ENCODE peak calls at places on chromosome 7, in six cellular contexts. B, S, K, R, G and U are unnamed samples.

GRCh38 chr7:30027915-30028748 is at the start of gene PLEKHA8:
- DNase-seq in S (peak; percentile 89), K (peak; percentile 70), R (peak; percentile 90), B (peak; percentile 82), G (peak; percentile 90), U (peak; percentile 88)

GRCh38 chr7:90856317-90857072 is 260.4 kb downstream of the CDK14 start:
- DNase-seq in S (no peak), K (no peak), G (no peak), B (peak; percentile 33), R (no peak), U (no peak)

GRCh38 chr7:77368974-77369373 is 47.2 kb downstream of the GSAP start:
- DNase-seq in B (peak; percentile 41), K (no peak), G (no peak), S (no peak), R (no peak), U (no peak)

GRCh38 chr7:72161534-72161933 is 250.6 kb downstream of the CALN1 start:
- DNase-seq in B (no peak), R (no peak), S (no peak), G (peak; percentile 18), K (no peak), U (no peak)

GRCh38 chr7:90225181-90225580 is 13.6 kb downstream of the STEAP2 start:
- DNase-seq in K (no peak), G (no peak), S (no peak), B (no peak), R (no peak), U (no peak)

GRCh38 chr7:151351967-151352366 is 10.4 kb downstream of the NUB1 start:
- DNase-seq in G (no peak), S (no peak), K (no peak), B (no peak), R (no peak), U (no peak)

GRCh38 chr7:128454808-128455555 is 696 bp upstream of the HILPDA start:
- DNase-seq in R (no peak), B (peak; percentile 66), G (no peak), S (peak; percentile 31), K (no peak), U (no peak)

GRCh38 chr7:191105-192034 is 1.0 kb upstream of the FAM20C start:
- DNase-seq in S (no peak), R (no peak), K (no peak), B (peak; percentile 90), G (peak; percentile 77), U (no peak)

GRCh38 chr7:21543528-21544302 is 876 bp downstream of the DNAH11 start:
- DNase-seq in S (no peak), G (no peak), B (peak; percentile 31), R (no peak), K (no peak), U (no peak)

GRCh38 chr7:111735661-111736323 is 173.5 kb upstream of the IMMP2L start:
- DNase-seq in S (no peak), B (peak; percentile 84), K (peak; percentile 27), R (no peak), G (peak; percentile 56), U (no peak)

GRCh38 chr7:107405559-107405958 is 64.3 kb upstream of the GPR22 start:
- DNase-seq in R (no peak), B (no peak), S (no peak), G (no peak), K (no peak), U (no peak)

GRCh38 chr7:12731214-12731656 is 43.8 kb downstream of the ARL4A start:
- DNase-seq in R (no peak), G (no peak), B (peak; percentile 62), S (no peak), K (no peak), U (no peak)

DNA sequence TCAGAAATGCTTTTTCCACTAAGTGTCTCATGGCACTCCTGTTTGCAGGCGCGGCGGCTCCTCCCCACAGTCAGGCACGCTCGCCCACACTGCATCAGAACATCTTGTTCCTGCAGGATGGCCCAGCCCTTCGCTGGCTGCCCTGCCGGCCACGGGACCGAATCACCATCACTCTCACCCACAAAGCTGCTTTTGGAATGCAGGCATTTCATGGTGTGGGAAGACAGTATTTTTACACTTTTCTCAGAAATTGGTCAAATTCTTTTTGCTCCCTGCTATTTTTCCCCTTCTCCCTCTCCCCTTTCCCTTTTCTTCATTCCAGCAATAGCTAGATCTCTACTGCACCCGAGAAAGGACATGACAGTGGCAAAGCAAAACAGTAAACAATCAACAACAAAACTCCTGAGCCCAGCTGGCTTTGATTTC is 176.0 kb upstream of the TNS3 start:
- DNase-seq in S (no peak), G (no peak), R (peak; percentile 49), B (peak; percentile 94), K (peak; percentile 88), U (no peak)
- H3K27ac ChIP-seq in S (no peak overlapping the region), G (no peak overlapping the region), R (no peak overlapping the region), B (peak overlapping the region; percentile 82), K (peak overlapping the region; percentile 83), U (no peak overlapping the region)

DNA sequence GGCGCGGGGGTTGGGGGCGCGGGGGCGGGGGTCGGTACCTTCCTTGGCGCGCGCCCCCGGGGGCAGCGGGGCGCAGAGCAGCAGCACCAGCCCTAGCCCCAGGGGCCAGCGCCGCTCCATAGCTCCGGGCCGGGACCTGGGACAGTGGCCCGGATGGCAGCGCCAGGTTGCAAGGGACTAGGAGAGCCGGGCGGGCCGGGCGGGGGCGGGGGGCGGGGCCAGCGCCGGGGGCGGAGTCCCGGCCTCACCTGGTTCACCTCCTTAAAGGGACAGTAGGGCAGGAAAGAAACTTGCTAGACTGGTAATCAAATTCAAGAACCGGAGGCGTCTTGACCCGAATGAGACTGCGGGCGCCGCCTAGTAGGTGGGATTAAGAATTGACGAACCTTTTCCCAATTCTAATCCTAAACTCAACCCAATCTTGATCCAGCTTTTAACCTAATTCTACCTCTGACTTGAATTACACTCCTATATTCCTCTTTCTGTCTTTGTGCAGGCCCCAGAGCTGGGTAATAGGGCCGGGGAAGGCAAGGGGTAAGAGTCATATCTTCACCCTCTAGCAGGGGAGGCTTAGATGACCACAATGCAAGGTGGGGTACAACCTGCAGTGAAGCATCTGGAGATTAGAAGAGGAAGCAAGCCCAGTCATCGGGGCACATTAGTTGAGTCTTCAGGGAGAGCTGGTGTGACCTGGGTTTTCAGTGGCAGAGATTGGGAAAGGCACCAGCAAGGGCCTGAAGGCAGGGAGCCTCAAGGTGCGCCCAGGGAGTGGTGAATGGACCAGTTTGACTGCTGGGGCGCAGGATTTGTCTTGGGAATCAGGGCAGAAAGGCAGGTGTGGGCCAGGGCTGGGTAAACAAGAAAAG is at the start of gene EPHA1:
- DNase-seq in G (no peak), R (peak; percentile 66), K (no peak), S (peak; percentile 77), B (no peak), U (no peak)
- H3K27ac ChIP-seq in G (no peak within 1 kb of the TSS), R (no peak within 1 kb of the TSS), K (peak within 1 kb of the TSS; percentile 64), S (peak within 1 kb of the TSS; percentile 19), B (no peak within 1 kb of the TSS), U (no peak within 1 kb of the TSS)

GRCh38 chr7:131042269-131043160 is 285.2 kb upstream of the MKLN1 start:
- DNase-seq in B (no peak), R (no peak), K (no peak), G (no peak), S (no peak), U (no peak)

GRCh38 chr7:131039836-131040235 is 287.8 kb upstream of the MKLN1 start:
- DNase-seq in B (no peak), R (no peak), K (no peak), S (no peak), G (no peak), U (no peak)

GRCh38 chr7:131039355-131039762 is 288.3 kb upstream of the MKLN1 start:
- DNase-seq in R (no peak), K (no peak), G (no peak), B (no peak), S (no peak), U (no peak)

GRCh38 chr7:131038153-131038552 is 289.5 kb upstream of the MKLN1 start:
- DNase-seq in S (no peak), G (no peak), R (no peak), B (no peak), K (no peak), U (no peak)

DNA sequence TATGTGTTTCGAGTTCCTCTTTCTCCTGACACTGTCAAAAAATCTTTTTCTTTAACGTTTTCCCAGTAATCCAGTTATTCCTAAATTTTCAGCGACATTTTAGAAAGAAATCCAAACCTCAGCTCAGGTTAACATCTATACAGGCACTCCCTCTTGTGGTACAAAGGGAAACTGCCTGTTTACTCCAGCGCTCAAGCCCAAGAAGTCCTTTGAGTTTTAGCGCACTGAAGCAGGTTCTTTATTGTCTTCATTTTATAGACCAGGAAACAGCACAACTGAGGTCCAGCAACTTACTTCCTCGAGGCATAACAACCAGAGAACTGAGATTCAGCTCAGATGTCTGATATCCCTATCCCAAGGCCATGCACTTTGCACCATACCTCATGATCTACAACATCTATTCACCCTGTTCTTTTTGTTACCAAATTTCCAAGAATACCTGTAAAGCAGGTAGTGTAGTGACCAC is 287.2 kb upstream of the MKLN1 start:
- DNase-seq in R (no peak), B (peak; percentile 83), G (peak; percentile 37), S (no peak), K (peak; percentile 35), U (no peak)
- H3K27ac ChIP-seq in R (no peak overlapping the region), B (no peak overlapping the region), G (no peak overlapping the region), S (peak overlapping the region; percentile 47), K (peak overlapping the region; percentile 61), U (peak overlapping the region; percentile 32)

DNA sequence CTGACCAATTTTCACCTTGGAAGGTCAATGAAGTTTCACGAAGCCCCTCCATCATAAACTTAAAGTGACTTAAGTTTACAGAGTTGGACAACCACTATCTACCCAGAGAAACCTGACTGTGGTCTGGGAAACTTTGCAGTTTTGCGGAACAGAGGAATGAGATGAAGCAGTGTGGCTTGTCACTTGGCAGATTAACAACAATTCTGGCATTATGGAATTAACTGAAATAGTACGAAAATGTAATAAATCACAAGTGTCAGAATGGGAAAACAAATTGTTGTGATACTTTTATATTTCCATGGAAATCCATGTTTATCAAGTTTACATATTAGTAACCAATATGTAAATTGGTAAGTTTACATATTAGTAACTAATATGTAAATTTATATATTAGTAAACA is 4.9 kb downstream of the KMT2C start:
- DNase-seq in R (no peak), G (no peak), S (no peak), B (no peak), K (no peak), U (no peak)
- H3K27ac ChIP-seq in R (no peak overlapping the region), G (no peak overlapping the region), S (no peak overlapping the region), B (no peak overlapping the region), K (no peak overlapping the region), U (no peak overlapping the region)

GRCh38 chr7:139016931-139017511 is 18.8 kb downstream of the ZC3HAV1L start:
- DNase-seq in B (peak; percentile 74), G (peak; percentile 76), S (peak; percentile 36), R (peak; percentile 45), K (peak; percentile 33), U (no peak)
- H3K27ac ChIP-seq in B (no peak overlapping the region), G (no peak overlapping the region), S (no peak overlapping the region), R (no peak overlapping the region), K (no peak overlapping the region), U (no peak overlapping the region)